ENCODE peak calls at places on chromosome 12, in five cellular contexts. M is brain microvascular endothelial cell; G is CD4-positive, alpha-beta T cell; V is tibial artery; D is coronary artery. L is an unnamed sample.

GRCh38 chr12:126518596-126519200 is 1453.5 kb downstream of the AACS start:
- DNase-seq in M (no peak), G (no peak), V (no peak), D (no peak), L (no peak)

GRCh38 chr12:31339831-31340622 is 14.1 kb upstream of the SINHCAF start:
- DNase-seq in M (no peak), G (no peak), V (no peak), D (no peak), L (no peak)

GRCh38 chr12:48068457-48068856 is 37.4 kb downstream of the SENP1 start:
- DNase-seq in M (no peak), G (no peak), V (no peak), D (no peak), L (no peak)

GRCh38 chr12:65500121-65500846 is 221.8 kb downstream of the MSRB3 start:
- DNase-seq in M (peak; percentile 73), G (no peak), V (no peak), D (no peak), L (no peak)

GRCh38 chr12:62761658-62762057 is 173.3 kb downstream of the PPM1H start:
- DNase-seq in M (no peak), G (no peak), V (peak; percentile 41), D (no peak), L (no peak)

GRCh38 chr12:10661338-10661737 is 12.5 kb downstream of the STYK1 start:
- DNase-seq in M (no peak), G (no peak), V (no peak), D (no peak), L (no peak)

GRCh38 chr12:1122803-1123202 is 131.8 kb downstream of the ERC1 start:
- DNase-seq in M (no peak), G (peak; percentile 60), V (no peak), D (no peak), L (no peak)

GRCh38 chr12:62332598-62332997 is 72.4 kb downstream of the USP15 start:
- DNase-seq in M (peak; percentile 23), G (no peak), V (no peak), D (no peak), L (peak; percentile 8)

GRCh38 chr12:12673296-12673695 is 22.7 kb downstream of the GPR19 start:
- DNase-seq in M (no peak), G (no peak), V (no peak), D (no peak), L (no peak)

GRCh38 chr12:57429473-57430116 is 1.2 kb downstream of the R3HDM2 start:
- DNase-seq in M (no peak), G (no peak), V (no peak), D (no peak), L (peak; percentile 11)

GRCh38 chr12:88298761-88299242 is 156.7 kb downstream of the TMTC3 start:
- DNase-seq in M (peak; percentile 93), G (no peak), V (no peak), D (no peak), L (peak; percentile 45)

GRCh38 chr12:108129017-108129812 is at the start of gene WSCD2:
- DNase-seq in M (peak; percentile 1), G (no peak), V (peak; percentile 52), D (peak; percentile 87), L (peak; percentile 5)

GRCh38 chr12:5456906-5457305 is 25.0 kb downstream of the NTF3 start:
- DNase-seq in M (peak; percentile 59), G (no peak), V (no peak), D (no peak), L (no peak)

GRCh38 chr12:92703777-92704176 is 988 bp downstream of the PLEKHG7 start:
- DNase-seq in M (no peak), G (no peak), V (no peak), D (no peak), L (no peak)

GRCh38 chr12:124162151-124163110 is 132.5 kb upstream of the RFLNA start:
- DNase-seq in M (no peak), G (no peak), V (no peak), D (no peak), L (peak; percentile 4)
- TF ChIP-seq CTCF in M (no peak), G (no peak), V (no peak), D (no peak), L (no peak)

GRCh38 chr12:113069751-113070116 is 13.2 kb downstream of the DTX1 start:
- DNase-seq in M (no peak), G (no peak), V (no peak), D (no peak), L (no peak)
- H3K27ac ChIP-seq in M (no peak overlapping the region), G (peak overlapping the region; percentile 21), V (no peak overlapping the region), D (no peak overlapping the region), L (no peak overlapping the region)

GRCh38 chr12:119696943-119697342 is 29.0 kb downstream of the PRKAB1 start:
- DNase-seq in M (no peak), G (no peak), V (no peak), D (no peak), L (no peak)

GRCh38 chr12:119693006-119693405 is 25.1 kb downstream of the PRKAB1 start:
- DNase-seq in M (no peak), G (no peak), V (peak; percentile 47), D (no peak), L (peak; percentile 46)

GRCh38 chr12:119693511-119693910 is 25.6 kb downstream of the PRKAB1 start:
- DNase-seq in M (no peak), G (no peak), V (no peak), D (no peak), L (no peak)

GRCh38 chr12:119694111-119694510 is 26.2 kb downstream of the PRKAB1 start:
- DNase-seq in M (no peak), G (no peak), V (no peak), D (no peak), L (no peak)

GRCh38 chr12:119695034-119695433 is 27.1 kb downstream of the PRKAB1 start:
- DNase-seq in M (peak; percentile 5), G (no peak), V (no peak), D (no peak), L (no peak)
- TF ChIP-seq CTCF in M (peak; percentile 74), G (peak; percentile 24), V (no peak), D (no peak), L (peak; percentile 32)

GRCh38 chr12:14993117-14993516 is 20.3 kb downstream of the PDE6H start:
- DNase-seq in M (peak; percentile 13), G (no peak), V (no peak), D (no peak), L (no peak)

GRCh38 chr12:14994610-14995009 is 21.8 kb downstream of the PDE6H start:
- DNase-seq in M (no peak), G (no peak), V (no peak), D (no peak), L (no peak)

GRCh38 chr12:14991069-14991468 is 18.2 kb downstream of the PDE6H start:
- DNase-seq in M (no peak), G (no peak), V (no peak), D (no peak), L (no peak)

GRCh38 chr12:14995583-14996425 is 23.0 kb downstream of the PDE6H start:
- DNase-seq in M (no peak), G (no peak), V (no peak), D (no peak), L (peak; percentile 18)

DNA sequence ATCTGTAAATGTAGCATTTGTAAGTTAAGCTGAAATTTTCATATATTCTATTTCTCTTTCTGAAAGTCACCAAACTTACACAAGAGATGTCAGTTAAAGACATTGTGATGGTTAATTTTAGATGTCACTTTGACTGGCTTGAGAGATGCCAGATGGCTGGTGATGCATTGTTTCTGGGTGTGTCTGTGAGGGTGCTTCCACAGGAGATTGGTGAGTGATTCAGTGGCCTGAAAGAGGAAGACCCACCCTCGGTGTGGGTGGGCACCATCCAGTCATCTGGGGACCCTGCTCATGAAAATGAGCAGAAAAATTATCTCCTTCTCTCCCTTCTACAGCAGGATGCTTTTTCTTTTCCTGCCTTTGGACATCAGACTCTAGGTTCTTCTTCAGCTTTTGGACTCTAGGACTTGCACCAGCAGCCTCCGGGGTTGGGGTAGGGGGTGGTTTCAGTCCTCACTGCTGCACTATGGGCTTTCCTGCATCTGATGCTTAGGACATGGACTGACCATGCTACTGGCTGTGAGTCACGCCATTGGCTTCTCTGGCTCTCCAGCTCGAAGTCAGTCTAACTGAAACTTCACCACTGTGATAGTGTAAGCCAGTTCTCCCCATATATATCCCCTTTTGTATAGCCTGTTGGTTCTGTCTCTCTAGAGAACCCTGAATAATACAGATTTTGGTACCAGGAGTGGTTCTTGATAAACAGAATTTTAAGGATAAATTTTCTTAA is 20.9 kb downstream of the PDE6H start:
- DNase-seq in M (peak; percentile 80), G (peak; percentile 4), V (peak; percentile 24), D (no peak), L (no peak)
- H3K27ac ChIP-seq in M (no peak overlapping the region), G (no peak overlapping the region), V (peak overlapping the region; percentile 43), D (no peak overlapping the region), L (no peak overlapping the region)

GRCh38 chr12:68276400-68276930 is 23.1 kb upstream of the IL22 start:
- DNase-seq in M (no peak), G (no peak), V (no peak), D (no peak), L (no peak)
- TF ChIP-seq CTCF in M (no peak), G (no peak), V (no peak), D (no peak), L (no peak)

GRCh38 chr12:50110127-50110761 is 1.8 kb upstream of the COX14 start:
- DNase-seq in M (no peak), G (no peak), V (peak; percentile 49), D (peak; percentile 80), L (no peak)
- H3K27ac ChIP-seq in M (no peak overlapping the region), G (no peak overlapping the region), V (peak overlapping the region; percentile 97), D (peak overlapping the region; percentile 95), L (peak overlapping the region; percentile 92)

DNA sequence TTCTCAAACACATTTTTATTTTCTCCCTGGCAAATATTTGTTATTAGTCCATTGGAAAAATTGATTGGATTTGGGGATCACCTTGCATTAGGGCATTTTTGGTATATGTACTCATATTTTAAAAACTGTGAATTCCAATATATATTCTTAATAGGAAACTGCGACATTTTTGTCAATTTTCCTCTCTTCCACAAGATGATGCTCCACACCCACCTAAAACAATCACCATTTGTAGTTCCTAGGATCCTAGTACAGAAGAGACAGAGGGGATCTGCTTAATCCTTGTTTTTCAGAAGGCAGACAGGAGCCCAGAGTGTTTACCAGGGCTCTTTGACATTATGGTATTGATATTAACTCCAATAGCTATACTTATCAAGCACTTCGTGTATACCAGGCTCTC is 22.8 kb upstream of the OASL start:
- DNase-seq in M (no peak), G (no peak), V (no peak), D (no peak), L (no peak)
- TF ChIP-seq CTCF in M (peak; percentile 24), G (no peak), V (no peak), D (no peak), L (peak; percentile 37)

GRCh38 chr12:119047641-119048040 is 66.3 kb downstream of the SRRM4 start:
- DNase-seq in M (no peak), G (no peak), V (no peak), D (no peak), L (no peak)

GRCh38 chr12:119044094-119044493 is 62.8 kb downstream of the SRRM4 start:
- DNase-seq in M (no peak), G (no peak), V (no peak), D (no peak), L (no peak)
- H3K27ac ChIP-seq in M (no peak overlapping the region), G (no peak overlapping the region), V (no peak overlapping the region), D (no peak overlapping the region), L (no peak overlapping the region)

GRCh38 chr12:19223018-19223417 is 93.5 kb downstream of the PLEKHA5 start:
- DNase-seq in M (no peak), G (no peak), V (no peak), D (no peak), L (peak; percentile 30)
- TF ChIP-seq CTCF in M (peak; percentile 28), G (no peak), V (no peak), D (no peak), L (no peak)

L was measured in RWPE1.